ENCODE peak calls at places on chromosomes 11 and 22, in eight cellular contexts. J is mesenchymal stem cell, B is sigmoid colon, Z is left ventricle myocardium inferior, U is pancreas, A is heart left ventricle, M is tibial artery, I is A549. E is an unnamed sample. For H3K4me1, the result is how much of the 10 kb centered on the place peaks cover.

GRCh38 chr11:57237204-57237681 is at the start of gene APLNR:
- DNase-seq in J (no peak), B (no peak), Z (peak), U (no peak), A (no peak), M (no peak), I (no peak), E (no peak)

GRCh38 chr22:44711236-44711560 is 9.2 kb downstream of the PRR5 start:
- DNase-seq in J (no peak), B (no peak), Z (no peak), U (no peak), A (no peak), M (no peak), I (no peak), E (no peak)

GRCh38 chr11:69920500-69921428 is 101.5 kb upstream of the FGF3 start:
- DNase-seq in J (no peak), B (peak), Z (no peak), U (no peak), A (peak), M (peak), I (no peak), E (peak)

GRCh38 chr11:11876458-11876857 is 34.7 kb downstream of the USP47 start:
- DNase-seq in J (no peak), B (no peak), Z (no peak), U (no peak), A (no peak), M (no peak), I (no peak), E (no peak)

GRCh38 chr11:118366287-118366686 is 6.9 kb downstream of the UBE4A start:
- DNase-seq in J (no peak), B (no peak), Z (no peak), U (peak), A (no peak), M (no peak), I (no peak), E (no peak)

GRCh38 chr11:83933008-83933407 is 646.8 kb upstream of the CCDC90B start:
- DNase-seq in J (no peak), B (no peak), Z (no peak), U (no peak), A (no peak), M (no peak), I (no peak), E (no peak)

GRCh38 chr11:111299111-111300026 is 1.0 kb downstream of the POU2AF3 start:
- DNase-seq in J (peak), B (peak), Z (peak), U (peak), A (peak), M (peak), I (peak), E (peak)

GRCh38 chr22:39433476-39434242 is 23.2 kb upstream of the MGAT3 start:
- DNase-seq in J (no peak), B (no peak), Z (no peak), U (no peak), A (no peak), M (no peak), I (no peak), E (no peak)

GRCh38 chr22:23691748-23692423 is 1.1 kb downstream of the RGL4 start:
- DNase-seq in J (no peak), B (no peak), Z (no peak), U (no peak), A (no peak), M (no peak), I (no peak), E (no peak)

GRCh38 chr11:30018443-30018842 is 1.6 kb upstream of the KCNA4 start:
- DNase-seq in J (no peak), B (no peak), Z (no peak), U (no peak), A (peak), M (no peak), I (no peak), E (no peak)

GRCh38 chr11:3092603-3093141 is 35.4 kb upstream of the CARS1 start:
- DNase-seq in J (no peak), B (peak), Z (no peak), U (no peak), A (no peak), M (no peak), I (no peak), E (no peak)

GRCh38 chr22:36367479-36367878 is 20.3 kb downstream of the MYH9 start:
- DNase-seq in J (no peak), B (no peak), Z (no peak), U (no peak), A (no peak), M (no peak), I (no peak), E (no peak)

GRCh38 chr11:28461338-28461737 is 353.1 kb downstream of the METTL15 start:
- DNase-seq in J (no peak), B (no peak), Z (no peak), U (no peak), A (no peak), M (no peak), I (no peak), E (no peak)

GRCh38 chr22:36546932-36547331 is 18.0 kb upstream of the EIF3D start:
- DNase-seq in J (peak), B (no peak), Z (no peak), U (no peak), A (no peak), M (no peak), I (peak), E (no peak)

GRCh38 chr11:1292018-1292643 is 17.3 kb downstream of the TOLLIP start:
- DNase-seq in J (no peak), B (no peak), Z (no peak), U (no peak), A (no peak), M (no peak), I (no peak), E (no peak)

GRCh38 chr11:19938051-19938856 is 222.0 kb downstream of the DBX1 start:
- DNase-seq in J (peak), B (no peak), Z (peak), U (peak), A (no peak), M (no peak), I (peak), E (peak)

GRCh38 chr11:57476223-57476882 is 16.0 kb downstream of the RTN4RL2 start:
- DNase-seq in J (no peak), B (no peak), Z (peak), U (peak), A (peak), M (no peak), I (no peak), E (no peak)

DNA sequence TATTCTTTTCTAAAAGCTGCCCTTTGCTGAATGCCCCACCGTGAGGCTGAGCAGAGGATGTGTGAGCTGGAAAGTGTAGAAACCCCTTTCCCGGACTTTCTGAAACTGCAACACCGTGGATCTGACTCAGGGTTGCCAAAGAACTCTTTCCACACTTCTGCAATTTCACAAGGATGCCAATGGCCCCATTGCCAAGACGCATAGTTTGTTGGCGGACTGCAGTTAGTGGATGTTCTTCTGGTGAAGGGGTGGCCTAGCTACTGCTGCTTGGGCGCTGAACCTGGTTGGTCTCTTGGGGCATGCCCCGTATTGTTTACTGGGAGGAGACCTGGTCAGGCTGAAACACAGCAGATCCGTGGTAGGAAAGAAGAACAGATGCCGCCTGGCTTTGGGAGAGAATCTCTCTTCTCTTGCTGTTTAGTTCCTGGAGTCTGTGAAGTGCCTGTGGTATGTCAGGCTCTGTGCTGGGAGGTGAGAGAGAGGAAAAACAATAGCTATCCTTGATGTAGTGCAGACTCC is 26.7 kb downstream of the CD82 start:
- DNase-seq in J (peak), B (peak), Z (no peak), U (no peak), A (no peak), M (peak), I (no peak), E (peak)
- H3K27ac ChIP-seq in J (no peak), B (peak), Z (peak), U (no peak), A (no peak), M (peak), I (no peak), E (peak)

GRCh38 chr11:95219599-95219998 is 11.4 kb downstream of the SESN3 start:
- DNase-seq in J (no peak), B (no peak), Z (no peak), U (no peak), A (no peak), M (no peak), I (no peak), E (no peak)

GRCh38 chr11:95222817-95223216 is 8.2 kb downstream of the SESN3 start:
- DNase-seq in J (no peak), B (no peak), Z (no peak), U (no peak), A (no peak), M (no peak), I (no peak), E (no peak)

GRCh38 chr11:95218149-95218548 is 12.9 kb downstream of the SESN3 start:
- DNase-seq in J (no peak), B (no peak), Z (no peak), U (no peak), A (no peak), M (no peak), I (no peak), E (no peak)
- H3K4me1 ChIP-seq in J (under half), B (under half), Z (under half), U (under half), A (under half), M (under half), I (under half), E (under half)

DNA sequence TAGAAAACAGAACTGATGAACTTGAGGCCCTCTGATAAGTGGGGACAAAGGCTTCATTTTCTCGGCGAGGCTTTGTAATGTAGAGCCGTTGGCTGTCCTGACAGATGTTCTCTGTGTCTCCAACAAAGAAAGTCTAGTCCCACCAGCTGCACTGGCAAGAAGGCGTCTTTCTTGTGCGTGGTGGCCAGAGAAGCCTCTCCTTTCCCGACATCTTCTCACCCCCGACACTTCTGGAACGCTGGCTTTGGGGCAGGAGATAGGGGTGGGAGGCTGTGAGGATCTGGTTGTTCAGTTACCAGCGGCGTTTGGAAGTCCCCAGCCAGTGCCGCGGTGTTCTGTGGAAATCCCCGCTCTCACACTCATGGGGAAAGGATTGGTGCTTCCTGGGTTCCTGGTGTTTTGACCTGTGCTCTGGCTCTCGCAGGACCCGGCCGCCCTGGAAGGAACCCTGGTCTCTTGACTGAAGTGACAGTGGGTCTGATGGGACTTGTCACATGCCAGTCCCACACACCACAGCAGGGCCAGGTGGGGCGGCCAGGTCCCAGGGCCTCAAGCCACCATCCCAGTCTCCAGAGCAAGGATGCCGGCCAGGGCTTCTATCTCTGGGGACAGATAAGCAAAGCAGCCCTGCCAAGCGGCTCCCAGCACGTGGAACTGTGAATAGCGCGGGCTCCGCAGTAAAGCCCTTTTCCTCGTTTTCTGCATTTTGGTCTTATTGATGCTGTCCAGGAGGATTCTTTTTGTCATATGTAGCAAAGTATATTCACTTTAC is 23.2 kb downstream of the FADS2 start:
- DNase-seq in J (no peak), B (no peak), Z (peak), U (no peak), A (peak), M (no peak), I (no peak), E (no peak)
- H3K4me3 ChIP-seq in J (no peak), B (no peak), Z (peak), U (no peak), A (no peak), M (no peak), I (no peak), E (no peak)

GRCh38 chr11:65648997-65649491 is 11.1 kb downstream of the SIPA1 start:
- DNase-seq in J (no peak), B (no peak), Z (no peak), U (no peak), A (no peak), M (no peak), I (no peak), E (peak)
- H3K27ac ChIP-seq in J (no peak), B (no peak), Z (peak), U (no peak), A (peak), M (no peak), I (no peak), E (no peak)

DNA sequence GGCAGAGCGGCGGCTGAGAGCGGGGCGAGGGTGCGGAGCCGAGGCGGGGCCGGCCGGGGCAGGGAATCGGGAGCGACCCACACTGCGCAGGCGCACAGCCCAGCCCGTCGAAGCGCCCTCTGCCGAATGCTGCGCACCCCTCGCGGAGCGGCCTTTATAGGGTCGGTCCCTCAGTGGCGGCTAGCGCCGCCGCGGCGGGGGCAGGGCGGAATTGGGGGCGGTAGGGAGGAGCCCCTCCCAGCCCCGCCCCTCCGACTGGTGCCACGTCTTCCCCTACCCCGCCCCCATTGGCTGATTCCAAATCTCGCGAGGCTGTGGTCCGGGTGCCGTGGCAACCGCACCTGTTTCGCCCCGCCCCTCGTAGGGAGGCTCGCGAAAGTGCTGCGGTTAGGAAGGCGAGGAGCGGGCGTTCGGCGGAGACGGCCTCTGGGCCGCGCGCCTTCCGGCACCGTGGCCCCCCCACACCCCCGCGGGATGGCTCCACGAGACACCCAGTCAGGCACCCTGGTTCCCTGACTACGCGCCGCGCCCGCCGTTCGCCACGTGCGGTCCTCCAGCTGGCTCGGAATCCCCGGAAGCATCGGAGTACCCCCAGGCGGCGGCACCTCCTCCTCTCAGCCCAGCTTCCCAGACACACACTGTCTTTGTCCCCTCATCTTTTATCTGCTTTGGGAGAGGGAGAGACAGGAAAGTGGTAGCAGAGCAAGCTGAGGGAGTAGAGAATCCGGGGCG is at the start of gene EHD1:
- DNase-seq in J (peak), B (peak), Z (peak), U (peak), A (peak), M (peak), I (peak), E (peak)
- H3K4me1 ChIP-seq in J (under half), B (under half), Z (half or more), U (under half), A (half or more), M (under half), I (under half), E (under half)

GRCh38 chr22:31162015-31162765 is 2.2 kb downstream of the RNF185 start:
- DNase-seq in J (peak), B (no peak), Z (no peak), U (peak), A (no peak), M (no peak), I (no peak), E (no peak)
- H3K4me3 ChIP-seq in J (peak), B (no peak), Z (peak), U (no peak), A (no peak), M (peak), I (no peak), E (peak)

DNA sequence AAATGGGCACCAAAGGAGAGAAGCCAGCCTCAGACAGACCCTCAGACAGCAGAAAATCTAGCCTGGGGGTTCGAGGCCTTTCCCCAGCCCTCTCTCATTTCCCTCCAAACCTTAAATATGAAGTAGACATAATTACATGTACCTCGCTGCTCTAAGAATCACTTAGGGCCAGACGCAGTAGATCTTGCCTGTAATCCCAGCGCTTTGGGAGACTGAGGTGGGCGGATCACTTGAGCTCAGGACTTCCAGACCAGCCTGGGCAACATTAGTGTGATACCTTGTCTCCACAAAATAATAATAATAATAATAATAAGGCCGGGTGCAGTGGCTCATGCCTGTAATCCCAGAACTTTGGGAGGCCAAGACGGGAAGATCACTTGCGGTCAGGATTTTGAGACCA is 52.1 kb upstream of the WNT7B start:
- DNase-seq in J (no peak), B (no peak), Z (no peak), U (no peak), A (no peak), M (no peak), I (no peak), E (peak)
- H3K27ac ChIP-seq in J (no peak), B (no peak), Z (peak), U (no peak), A (no peak), M (no peak), I (no peak), E (no peak)

DNA sequence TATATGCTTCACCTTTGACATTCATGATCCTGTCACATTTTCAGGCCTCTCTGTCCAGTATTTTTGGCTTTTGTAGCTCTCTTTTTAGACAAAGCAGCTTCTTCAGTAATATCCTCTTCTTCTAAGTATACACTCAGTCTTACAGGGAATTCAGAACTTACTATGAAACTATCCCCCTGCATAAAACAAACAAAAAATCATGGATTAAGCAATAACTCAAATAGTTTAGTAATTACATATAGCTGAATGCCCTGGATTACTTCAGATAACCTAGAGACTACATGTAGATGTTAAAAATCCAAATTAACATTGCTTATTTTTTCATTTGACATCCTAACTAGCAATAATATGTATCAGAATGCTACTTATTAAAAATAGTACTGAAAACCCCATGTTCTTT is 5.2 kb downstream of the TAF1D start:
- DNase-seq in J (peak), B (no peak), Z (no peak), U (no peak), A (no peak), M (no peak), I (no peak), E (no peak)
- H3K4me1 ChIP-seq in J (under half), B (under half), Z (half or more), U (under half), A (under half), M (under half), I (half or more), E (under half)

E was measured in aorta.